ENCODE peak calls at places on chromosomes 16 and 17, in seven cellular contexts. A is esophagus muscularis mucosa; Z is DND-41; S is gastrocnemius medialis; K is cardiac muscle cell; V is tibial artery; T is CD4-positive, alpha-beta memory T cell. I is an unnamed sample.
A peak's percentile ranks its signal among the peaks of the same experiment; 100 is the strongest.

GRCh38 chr17:39939588-39940419 is 12.3 kb downstream of the LRRC3C start:
- DNase-seq in Z (peak; percentile 32), S (no peak), A (no peak), T (peak; percentile 78), V (no peak), K (peak; percentile 72), I (peak; percentile 19)

GRCh38 chr16:78444-79145 is 570 bp downstream of the MPG start:
- DNase-seq in A (no peak), Z (peak; percentile 16), K (peak; percentile 63), V (no peak), S (peak; percentile 65), T (no peak), I (no peak)

GRCh38 chr16:90077757-90078593 is 844 bp upstream of the PRDM7 start:
- DNase-seq in T (peak; percentile 68), V (no peak), A (no peak), S (no peak), Z (no peak), K (peak; percentile 43), I (no peak)

GRCh38 chr16:66272461-66272860 is 94.0 kb upstream of the CDH5 start:
- DNase-seq in K (no peak), Z (no peak), V (no peak), S (no peak), T (no peak), A (no peak), I (no peak)

GRCh38 chr17:15409721-15410247 is 57.6 kb downstream of the CDRT4 start:
- DNase-seq in V (peak; percentile 67), Z (no peak), K (peak; percentile 95), A (no peak), S (peak; percentile 46), T (no peak), I (no peak)

GRCh38 chr17:50638572-50638850 is 3.8 kb downstream of the ABCC3 start:
- DNase-seq in Z (no peak), S (no peak), V (no peak), A (no peak), K (no peak), T (no peak), I (no peak)

GRCh38 chr16:29743827-29744531 is 1.8 kb downstream of the C16orf54 start:
- DNase-seq in Z (no peak), S (no peak), V (no peak), K (no peak), A (no peak), T (peak; percentile 76), I (no peak)

GRCh38 chr17:4786111-4786491 is at the start of gene VMO1:
- DNase-seq in A (no peak), Z (no peak), S (no peak), K (peak; percentile 44), V (no peak), T (no peak), I (no peak)

GRCh38 chr17:64599187-64599676 is 62.9 kb downstream of the SMURF2 start:
- DNase-seq in T (peak; percentile 77), A (no peak), K (no peak), V (no peak), S (no peak), Z (peak; percentile 57), I (peak; percentile 34)

GRCh38 chr17:75773808-75774470 is 8.9 kb upstream of the GALK1 start:
- DNase-seq in A (no peak), Z (no peak), S (no peak), V (no peak), T (no peak), K (no peak), I (no peak)

GRCh38 chr17:74419862-74420492 is 11.9 kb upstream of the GPRC5C start:
- DNase-seq in A (no peak), S (no peak), V (no peak), K (no peak), T (no peak), Z (no peak), I (no peak)
- H3K4me1 ChIP-seq in A (no peaks in the 10 kb centered on the region), S (peaks cover 24% of the 10 kb centered on the region), V (no peaks in the 10 kb centered on the region), K (no peaks in the 10 kb centered on the region), T (no peaks in the 10 kb centered on the region), Z (peaks cover 6% of the 10 kb centered on the region), I (no peaks in the 10 kb centered on the region)

DNA sequence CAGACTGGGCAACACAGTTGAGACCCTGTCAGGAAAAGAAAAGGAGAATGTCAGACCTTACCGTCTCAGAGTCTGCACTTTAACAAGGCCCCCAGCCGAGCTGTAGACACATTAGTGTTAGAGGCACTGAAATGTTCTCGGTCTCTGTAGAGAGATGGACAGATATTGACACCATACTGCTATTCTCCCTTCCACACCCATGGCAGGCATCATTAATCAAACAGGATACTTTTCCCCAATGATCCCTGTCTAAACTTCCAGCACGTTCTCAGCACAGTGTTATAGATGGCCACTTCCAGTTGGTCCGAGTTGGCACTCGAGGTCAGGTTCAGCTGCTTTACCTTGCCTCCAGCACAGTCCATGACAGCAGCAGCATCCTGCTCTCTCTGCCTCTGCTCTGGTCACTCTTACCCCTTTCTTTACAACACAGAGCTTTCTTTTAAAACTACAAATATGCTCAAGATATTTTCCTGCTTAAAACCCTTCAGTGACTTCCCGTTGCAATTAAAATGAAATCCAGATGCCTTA is 251.6 kb downstream of the SNX29 start:
- DNase-seq in Z (no peak), K (no peak), T (no peak), A (no peak), S (no peak), V (no peak), I (no peak)
- H3K27ac ChIP-seq in Z (no peak overlapping the region), K (no peak overlapping the region), T (no peak overlapping the region), A (no peak overlapping the region), S (no peak overlapping the region), V (no peak overlapping the region), I (no peak overlapping the region)

GRCh38 chr16:88928405-88929375 is 48.3 kb downstream of the CBFA2T3 start:
- DNase-seq in K (no peak), Z (no peak), S (no peak), V (no peak), T (no peak), A (no peak), I (no peak)
- H3K4me1 ChIP-seq in K (no peaks in the 10 kb centered on the region), Z (no peaks in the 10 kb centered on the region), S (peaks cover 11% of the 10 kb centered on the region), V (peaks cover 6% of the 10 kb centered on the region), T (no peaks in the 10 kb centered on the region), A (peaks cover 11% of the 10 kb centered on the region), I (no peaks in the 10 kb centered on the region)

GRCh38 chr16:57647136-57647875 is 18.9 kb downstream of the ADGRG1 start:
- DNase-seq in A (no peak), T (no peak), K (no peak), V (no peak), S (no peak), Z (peak; percentile 32), I (no peak)
- H3K27ac ChIP-seq in A (peak overlapping the region; percentile 59), T (no peak overlapping the region), K (no peak overlapping the region), V (no peak overlapping the region), S (peak overlapping the region; percentile 77), Z (peak overlapping the region; percentile 55), I (no peak overlapping the region)

DNA sequence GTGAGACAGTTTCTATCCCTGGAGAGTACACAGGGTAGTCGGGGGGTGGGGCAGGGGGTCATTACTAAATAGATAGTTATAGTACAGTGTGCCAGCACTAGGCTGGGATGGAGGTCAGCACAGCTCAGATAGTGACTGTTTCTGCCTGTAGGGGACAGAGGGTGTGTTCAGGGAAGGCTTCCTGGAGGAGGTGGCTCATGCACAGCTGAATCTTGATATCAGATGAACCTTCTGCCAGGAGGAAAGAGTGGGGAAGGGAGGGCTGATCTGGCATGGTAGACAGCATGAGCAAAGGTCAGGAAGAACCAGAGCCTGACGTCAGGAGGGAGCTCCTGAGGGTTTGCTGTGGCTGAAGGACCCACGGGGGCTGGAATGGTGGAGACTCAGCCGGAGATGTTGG is 56.6 kb downstream of the OR1D5 start:
- DNase-seq in S (no peak), Z (no peak), T (no peak), A (no peak), K (no peak), V (no peak), I (no peak)
- H3K4me1 ChIP-seq in S (peaks cover 18% of the 10 kb centered on the region), Z (no peaks in the 10 kb centered on the region), T (peaks cover 25% of the 10 kb centered on the region), A (peaks cover 37% of the 10 kb centered on the region), K (peaks cover 24% of the 10 kb centered on the region), V (peaks cover 16% of the 10 kb centered on the region), I (peaks cover 5% of the 10 kb centered on the region)

GRCh38 chr17:49404906-49405305 is 9.8 kb downstream of the PHB1 start:
- DNase-seq in V (no peak), Z (no peak), A (no peak), S (no peak), T (no peak), K (no peak), I (no peak)

GRCh38 chr17:49404371-49404770 is 10.3 kb downstream of the PHB1 start:
- DNase-seq in Z (no peak), A (no peak), K (no peak), T (no peak), S (no peak), V (no peak), I (no peak)

GRCh38 chr17:49407981-49408501 is 6.6 kb downstream of the PHB1 start:
- DNase-seq in V (peak; percentile 34), S (peak; percentile 28), T (peak; percentile 78), A (no peak), K (peak; percentile 62), Z (peak; percentile 80), I (peak; percentile 73)

GRCh38 chr17:49406791-49407190 is 7.9 kb downstream of the PHB1 start:
- DNase-seq in T (no peak), S (no peak), A (no peak), K (no peak), Z (no peak), V (no peak), I (no peak)

GRCh38 chr17:49409066-49409465 is 5.6 kb downstream of the PHB1 start:
- DNase-seq in T (no peak), V (no peak), Z (no peak), K (no peak), S (no peak), A (no peak), I (no peak)
- H3K27ac ChIP-seq in T (no peak overlapping the region), V (no peak overlapping the region), Z (no peak overlapping the region), K (no peak overlapping the region), S (no peak overlapping the region), A (no peak overlapping the region), I (no peak overlapping the region)

GRCh38 chr16:17223576-17223975 is 247.2 kb downstream of the XYLT1 start:
- DNase-seq in S (no peak), Z (no peak), K (no peak), A (no peak), V (no peak), T (no peak), I (no peak)
- H3K4me1 ChIP-seq in S (peaks cover 32% of the 10 kb centered on the region), Z (no peaks in the 10 kb centered on the region), K (peaks cover 13% of the 10 kb centered on the region), A (peaks cover 47% of the 10 kb centered on the region), V (peaks cover 4% of the 10 kb centered on the region), T (no peaks in the 10 kb centered on the region), I (no peaks in the 10 kb centered on the region)